ENCODE peak calls at places on chromosomes 12 and 14, in five cellular contexts. One of them, this sample, is unnamed.

GRCh38 chr12:11978985-11979384 is 91.8 kb upstream of the BCL2L14 start:
- DNase-seq in amniotic stem cell: no peak
- DNase-seq in suprapubic skin: no peak
- DNase-seq in NCI-H774: no peak
- DNase-seq in HEK293T: no peak
- DNase-seq in this sample: no peak

GRCh38 chr12:20369164-20370000 is 1.0 kb downstream of the PDE3A start:
- DNase-seq in suprapubic skin: peak; percentile 80
- DNase-seq in amniotic stem cell: peak; percentile 47
- DNase-seq in NCI-H774: no peak
- DNase-seq in HEK293T: peak; percentile 29
- DNase-seq in this sample: peak; percentile 71

GRCh38 chr14:92274055-92274454 is 48.9 kb upstream of the SLC24A4 start:
- DNase-seq in NCI-H774: no peak
- DNase-seq in suprapubic skin: no peak
- DNase-seq in amniotic stem cell: no peak
- DNase-seq in HEK293T: no peak
- DNase-seq in this sample: no peak

GRCh38 chr12:100668939-100669536 is 95.6 kb downstream of the GAS2L3 start:
- DNase-seq in HEK293T: peak; percentile 78
- DNase-seq in suprapubic skin: no peak
- DNase-seq in amniotic stem cell: peak; percentile 73
- DNase-seq in NCI-H774: peak; percentile 89
- DNase-seq in this sample: peak; percentile 57

GRCh38 chr12:59383426-59383822 is 212.4 kb upstream of the SLC16A7 start:
- DNase-seq in amniotic stem cell: no peak
- DNase-seq in HEK293T: no peak
- DNase-seq in suprapubic skin: no peak
- DNase-seq in NCI-H774: no peak
- DNase-seq in this sample: no peak

GRCh38 chr12:1933342-1933992 is 15.0 kb upstream of the CACNA2D4 start:
- DNase-seq in HEK293T: no peak
- DNase-seq in amniotic stem cell: no peak
- DNase-seq in suprapubic skin: no peak
- DNase-seq in NCI-H774: no peak
- DNase-seq in this sample: peak; percentile 53

GRCh38 chr12:63821781-63822251 is 22.7 kb upstream of the SRGAP1 start:
- DNase-seq in suprapubic skin: peak; percentile 66
- DNase-seq in NCI-H774: no peak
- DNase-seq in HEK293T: no peak
- DNase-seq in amniotic stem cell: no peak
- DNase-seq in this sample: no peak

GRCh38 chr12:28191018-28191595 is 851 bp downstream of the CCDC91 start:
- DNase-seq in HEK293T: peak; percentile 15
- DNase-seq in suprapubic skin: no peak
- DNase-seq in NCI-H774: no peak
- DNase-seq in amniotic stem cell: peak; percentile 40
- DNase-seq in this sample: peak; percentile 64

GRCh38 chr14:74684444-74684843 is 28.4 kb downstream of the AREL1 start:
- DNase-seq in suprapubic skin: no peak
- DNase-seq in NCI-H774: no peak
- DNase-seq in HEK293T: no peak
- DNase-seq in amniotic stem cell: no peak
- DNase-seq in this sample: no peak

GRCh38 chr12:42199007-42199406 is 39.0 kb downstream of the YAF2 start:
- DNase-seq in suprapubic skin: no peak
- DNase-seq in HEK293T: no peak
- DNase-seq in NCI-H774: no peak
- DNase-seq in amniotic stem cell: no peak
- DNase-seq in this sample: no peak

GRCh38 chr12:40016960-40017359 is 88.9 kb downstream of the SLC2A13 start:
- DNase-seq in amniotic stem cell: no peak
- DNase-seq in suprapubic skin: no peak
- DNase-seq in NCI-H774: no peak
- DNase-seq in HEK293T: no peak
- DNase-seq in this sample: peak; percentile 15

GRCh38 chr12:76623929-76624328 is 64.4 kb upstream of the OSBPL8 start:
- DNase-seq in NCI-H774: no peak
- DNase-seq in amniotic stem cell: no peak
- DNase-seq in HEK293T: no peak
- DNase-seq in suprapubic skin: no peak
- DNase-seq in this sample: no peak

GRCh38 chr14:53509227-53509822 is 356.2 kb upstream of the DDHD1 start:
- DNase-seq in HEK293T: no peak
- DNase-seq in amniotic stem cell: peak; percentile 15
- DNase-seq in suprapubic skin: peak; percentile 85
- DNase-seq in NCI-H774: no peak
- DNase-seq in this sample: peak; percentile 27

GRCh38 chr14:75318353-75318752 is 39.7 kb downstream of the FOS start:
- DNase-seq in NCI-H774: no peak
- DNase-seq in HEK293T: no peak
- DNase-seq in suprapubic skin: no peak
- DNase-seq in amniotic stem cell: no peak
- DNase-seq in this sample: no peak

GRCh38 chr12:53200107-53200457 is 7.0 kb downstream of the ITGB7 start:
- DNase-seq in amniotic stem cell: no peak
- DNase-seq in NCI-H774: no peak
- DNase-seq in HEK293T: no peak
- DNase-seq in suprapubic skin: no peak
- DNase-seq in this sample: no peak

GRCh38 chr12:11553871-11554533 is 95.5 kb upstream of the ETV6 start:
- DNase-seq in HEK293T: peak; percentile 73
- DNase-seq in amniotic stem cell: peak; percentile 43
- DNase-seq in NCI-H774: peak; percentile 41
- DNase-seq in suprapubic skin: no peak
- DNase-seq in this sample: peak; percentile 6

GRCh38 chr12:49131051-49131972 is at the start of gene TUBA1B:
- DNase-seq in HEK293T: peak; percentile 95
- DNase-seq in NCI-H774: peak; percentile 97
- DNase-seq in suprapubic skin: peak; percentile 94
- DNase-seq in amniotic stem cell: peak; percentile 70
- DNase-seq in this sample: peak; percentile 86

GRCh38 chr14:62373889-62374394 is 611.7 kb downstream of the SNAPC1 start:
- DNase-seq in NCI-H774: no peak
- DNase-seq in suprapubic skin: no peak
- DNase-seq in HEK293T: no peak
- DNase-seq in amniotic stem cell: no peak
- DNase-seq in this sample: no peak

GRCh38 chr12:62519043-62519442 is 52.4 kb downstream of the MON2 start:
- DNase-seq in NCI-H774: no peak
- DNase-seq in HEK293T: no peak
- DNase-seq in amniotic stem cell: no peak
- DNase-seq in suprapubic skin: no peak
- DNase-seq in this sample: no peak